ENCODE peak calls at places on chromosome 5, in seven cellular contexts. K, V, Q, U, W, G and X are unnamed samples.
A peak's percentile ranks its signal among the peaks of the same experiment; 100 is the strongest.

GRCh38 chr5:118111956-118112355 is 876.4 kb downstream of the DTWD2 start:
- DNase-seq in K (no peak), V (no peak), Q (peak; percentile 50), U (no peak), W (no peak), G (no peak), X (no peak)

GRCh38 chr5:69368458-69369368 is 607 bp downstream of the AK6 start:
- DNase-seq in K (no peak), V (peak; percentile 49), Q (peak; percentile 63), U (peak; percentile 56), W (peak; percentile 3), G (peak; percentile 13), X (peak; percentile 13)

GRCh38 chr5:85921590-85921989 is 696.2 kb upstream of the COX7C start:
- DNase-seq in K (no peak), V (no peak), Q (peak; percentile 29), U (no peak), W (peak; percentile 4), G (no peak), X (no peak)

GRCh38 chr5:40678021-40678939 is 1.4 kb upstream of the PTGER4 start:
- DNase-seq in K (no peak), V (peak; percentile 28), Q (no peak), U (peak; percentile 37), W (no peak), G (peak; percentile 45), X (no peak)

GRCh38 chr5:139138790-139139189 is 59.4 kb downstream of the SIL1 start:
- DNase-seq in K (peak; percentile 54), V (no peak), Q (peak; percentile 56), U (peak; percentile 45), W (no peak), G (peak; percentile 43), X (no peak)

GRCh38 chr5:151222769-151223446 is 984 bp downstream of the CCDC69 start:
- DNase-seq in K (peak; percentile 74), V (peak; percentile 83), Q (no peak), U (no peak), W (peak; percentile 13), G (no peak), X (no peak)

GRCh38 chr5:59346514-59346913 is 547.0 kb downstream of the PDE4D start:
- DNase-seq in K (no peak), V (no peak), Q (no peak), U (no peak), W (no peak), G (no peak), X (no peak)

GRCh38 chr5:164233796-164234195 is 728.4 kb downstream of the MAT2B start:
- DNase-seq in K (no peak), V (no peak), Q (no peak), U (peak; percentile 37), W (no peak), G (peak; percentile 66), X (peak; percentile 33)

GRCh38 chr5:107948377-107948776 is 277.6 kb upstream of the EFNA5 start:
- DNase-seq in K (no peak), V (no peak), Q (no peak), U (no peak), W (no peak), G (no peak), X (no peak)

GRCh38 chr5:115379622-115380344 is 83.3 kb upstream of the CCDC112 start:
- DNase-seq in K (no peak), V (peak; percentile 73), Q (no peak), U (no peak), W (no peak), G (no peak), X (no peak)

GRCh38 chr5:106121972-106122605 is 1548.6 kb downstream of the EFNA5 start:
- DNase-seq in K (no peak), V (no peak), Q (peak; percentile 61), U (no peak), W (peak; percentile 26), G (peak; percentile 37), X (no peak)

GRCh38 chr5:162187371-162187770 is 119.8 kb downstream of the GABRG2 start:
- DNase-seq in K (no peak), V (no peak), Q (no peak), U (no peak), W (no peak), G (no peak), X (no peak)

GRCh38 chr5:144126707-144127106 is 43.8 kb downstream of the YIPF5 start:
- DNase-seq in K (no peak), V (no peak), Q (no peak), U (no peak), W (no peak), G (no peak), X (no peak)

GRCh38 chr5:91225848-91226686 is 157.1 kb downstream of the ARRDC3 start:
- DNase-seq in K (peak; percentile 53), V (peak; percentile 75), Q (peak; percentile 71), U (no peak), W (peak; percentile 59), G (no peak), X (no peak)

GRCh38 chr5:51385214-51385613 is 2.0 kb downstream of the ISL1 start:
- DNase-seq in K (no peak), V (no peak), Q (no peak), U (no peak), W (no peak), G (no peak), X (no peak)

GRCh38 chr5:143235423-143235822 is 168.1 kb downstream of the NR3C1 start:
- DNase-seq in K (no peak), V (no peak), Q (no peak), U (peak; percentile 56), W (no peak), G (peak; percentile 82), X (peak; percentile 72)

GRCh38 chr5:123035950-123036390 is 555 bp downstream of the PPIC start:
- DNase-seq in K (peak; percentile 81), V (no peak), Q (peak; percentile 74), U (peak; percentile 46), W (peak; percentile 70), G (peak; percentile 47), X (no peak)

GRCh38 chr5:34686762-34687268 is 30.7 kb downstream of the RAI14 start:
- DNase-seq in K (peak; percentile 76), V (no peak), Q (peak; percentile 96), U (peak; percentile 95), W (peak; percentile 99), G (peak; percentile 99), X (peak; percentile 98)

GRCh38 chr5:9265391-9266287 is 280.2 kb downstream of the SEMA5A start:
- DNase-seq in K (peak; percentile 71), V (no peak), Q (peak; percentile 90), U (peak; percentile 91), W (no peak), G (peak; percentile 84), X (peak; percentile 95)

DNA sequence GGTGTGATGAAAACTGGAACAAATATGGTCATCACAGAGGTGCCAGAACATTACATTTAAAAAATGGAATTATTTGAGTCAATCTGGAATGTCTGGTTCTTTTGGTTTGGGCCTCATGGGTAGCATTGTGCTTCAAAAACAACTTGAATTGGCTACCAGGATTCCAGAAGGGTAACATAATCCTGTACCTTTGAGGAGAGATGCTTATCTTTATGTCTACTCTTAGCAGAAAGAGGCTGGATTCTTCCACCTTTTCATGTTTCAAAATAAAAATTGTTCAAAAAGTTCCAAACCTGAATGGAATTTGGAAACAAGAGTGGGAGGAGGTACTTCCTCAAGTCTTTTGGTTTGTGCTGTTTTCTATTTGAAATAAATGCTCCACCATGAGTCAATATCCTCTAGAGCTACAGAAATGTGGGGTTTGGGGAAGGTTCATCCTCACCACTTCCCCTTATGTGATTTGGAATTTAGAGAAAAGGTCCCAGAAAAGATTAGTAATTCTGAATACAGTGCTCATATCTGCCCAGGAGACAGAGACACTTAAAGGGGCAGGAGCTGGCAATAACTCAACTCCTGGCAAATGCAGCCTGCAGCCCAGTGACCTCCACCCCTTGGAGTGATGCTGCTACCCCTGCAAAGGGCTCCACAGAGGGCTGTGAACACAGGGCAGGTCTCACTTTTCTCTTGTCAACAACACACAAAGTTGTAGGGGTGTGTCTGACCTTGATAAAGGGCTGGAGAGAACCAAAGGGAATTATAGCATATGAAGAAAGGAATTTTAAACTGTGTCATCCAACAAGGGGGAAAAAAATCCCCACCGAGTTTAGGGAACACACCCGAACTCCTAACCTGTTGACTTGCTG is 272.8 kb downstream of the CWC27 start:
- DNase-seq in K (no peak), V (no peak), Q (no peak), U (no peak), W (no peak), G (peak; percentile 87), X (peak; percentile 39)
- H3K4me3 ChIP-seq in K (no peak overlapping the region), V (no peak overlapping the region), Q (no peak overlapping the region), U (no peak overlapping the region), W (no peak overlapping the region), G (no peak overlapping the region), X (no peak overlapping the region)

GRCh38 chr5:134524826-134525686 is at the start of gene JADE2:
- DNase-seq in K (peak; percentile 83), V (peak; percentile 86), Q (peak; percentile 79), U (peak; percentile 84), W (peak; percentile 89), G (peak; percentile 79), X (no peak)
- H3K4me3 ChIP-seq in K (peak within 1 kb of the TSS; percentile 98), V (peak within 1 kb of the TSS; percentile 76), Q (peak within 1 kb of the TSS; percentile 82), U (peak within 1 kb of the TSS; percentile 94), W (peak within 1 kb of the TSS; percentile 82), G (peak within 1 kb of the TSS; percentile 83), X (peak within 1 kb of the TSS; percentile 77)

GRCh38 chr5:2738156-2738699 is 13.2 kb downstream of the IRX2 start:
- DNase-seq in K (peak; percentile 61), V (no peak), Q (no peak), U (no peak), W (no peak), G (no peak), X (no peak)
- H3K4me3 ChIP-seq in K (no peak overlapping the region), V (no peak overlapping the region), Q (no peak overlapping the region), U (no peak overlapping the region), W (no peak overlapping the region), G (no peak overlapping the region), X (no peak overlapping the region)

GRCh38 chr5:14270212-14270702 is 127.1 kb downstream of the TRIO start:
- DNase-seq in K (no peak), V (peak; percentile 50), Q (peak; percentile 91), U (peak; percentile 82), W (peak; percentile 76), G (peak; percentile 84), X (no peak)

GRCh38 chr5:14269395-14269794 is 126.3 kb downstream of the TRIO start:
- DNase-seq in K (no peak), V (no peak), Q (peak; percentile 75), U (no peak), W (no peak), G (no peak), X (no peak)

GRCh38 chr5:14273207-14273767 is 130.1 kb downstream of the TRIO start:
- DNase-seq in K (no peak), V (no peak), Q (no peak), U (no peak), W (no peak), G (no peak), X (no peak)

GRCh38 chr5:14268738-14269137 is 125.6 kb downstream of the TRIO start:
- DNase-seq in K (no peak), V (no peak), Q (no peak), U (peak; percentile 57), W (no peak), G (peak; percentile 66), X (no peak)

DNA sequence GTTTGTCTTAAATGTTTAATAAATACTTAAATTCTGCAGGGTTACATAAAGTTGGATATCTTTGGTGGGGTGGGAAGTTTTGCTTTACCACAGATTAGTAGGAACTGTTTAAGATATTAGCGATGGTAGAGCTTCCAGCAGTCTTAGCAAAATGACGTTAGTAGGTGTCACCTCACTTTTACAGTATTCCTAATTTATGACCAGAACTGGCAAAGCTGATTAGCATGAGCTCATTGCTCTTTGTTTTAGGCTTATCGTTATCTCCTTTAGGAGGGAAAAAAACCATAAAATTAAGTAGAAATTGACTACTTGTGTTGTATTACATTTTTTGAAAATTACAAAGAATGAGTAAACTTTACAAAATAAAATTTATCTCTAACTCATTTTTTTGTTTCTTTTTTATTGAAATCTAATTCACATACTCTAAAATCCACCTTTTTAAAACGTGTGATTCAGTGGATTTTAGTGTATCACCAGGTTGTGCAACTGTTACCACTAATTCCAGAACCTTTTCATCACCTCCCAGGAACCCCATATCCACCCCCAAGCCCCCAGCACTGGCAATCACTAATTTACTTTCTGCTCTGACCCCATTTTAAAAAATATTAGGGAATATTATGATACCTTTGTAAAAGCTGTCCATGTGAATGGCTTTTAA is 129.5 kb downstream of the TRIO start:
- DNase-seq in K (no peak), V (no peak), Q (no peak), U (no peak), W (no peak), G (no peak), X (no peak)
- H3K4me3 ChIP-seq in K (no peak overlapping the region), V (no peak overlapping the region), Q (no peak overlapping the region), U (no peak overlapping the region), W (no peak overlapping the region), G (no peak overlapping the region), X (no peak overlapping the region)